ENCODE peak calls at places on chromosomes 3 and 15, in four cellular contexts. C is stomach, I is tibial artery, D is kidney epithelial cell. E is an unnamed sample.

GRCh38 chr15:64285871-64286270 is 70.1 kb downstream of the CSNK1G1 start:
- DNase-seq in C (no peak), I (no peak), D (no peak), E (no peak)

GRCh38 chr15:83061680-83062079 is 5.4 kb downstream of the BTBD1 start:
- DNase-seq in C (no peak), I (no peak), D (peak), E (peak)

GRCh38 chr15:101578443-101578894 is 73.7 kb downstream of the TM2D3 start:
- DNase-seq in C (peak), I (no peak), D (no peak), E (no peak)

GRCh38 chr3:179321585-179322322 is 1.1 kb upstream of the ZNF639 start:
- DNase-seq in C (no peak), I (no peak), D (no peak), E (no peak)

GRCh38 chr3:44885618-44886017 is 11.2 kb downstream of the TGM4 start:
- DNase-seq in C (no peak), I (peak), D (peak), E (peak)

GRCh38 chr15:37134699-37135131 is 34.4 kb upstream of the MEIS2 start:
- DNase-seq in C (no peak), I (no peak), D (no peak), E (no peak)

GRCh38 chr15:74956648-74957300 is at the start of gene RPP25:
- DNase-seq in C (peak), I (peak), D (peak), E (no peak)

GRCh38 chr15:71275566-71276354 is 160.5 kb downstream of the THSD4 start:
- DNase-seq in C (no peak), I (no peak), D (no peak), E (no peak)

GRCh38 chr15:100703032-100703578 is 100.7 kb downstream of the ASB7 start:
- DNase-seq in C (no peak), I (no peak), D (no peak), E (no peak)

GRCh38 chr15:69539316-69539715 is 86.7 kb downstream of the RPLP1 start:
- DNase-seq in C (no peak), I (no peak), D (no peak), E (no peak)

GRCh38 chr3:138082085-138082991 is 33.1 kb downstream of the DZIP1L start:
- DNase-seq in C (peak), I (no peak), D (peak), E (peak)

GRCh38 chr3:184466413-184466960 is 86.6 kb downstream of the CHRD start:
- DNase-seq in C (no peak), I (no peak), D (no peak), E (no peak)

GRCh38 chr15:78673476-78673875 is 32.5 kb upstream of the CHRNB4 start:
- DNase-seq in C (no peak), I (no peak), D (no peak), E (no peak)

GRCh38 chr3:10996345-10997050 is 4.0 kb downstream of the SLC6A1 start:
- DNase-seq in C (no peak), I (no peak), D (no peak), E (no peak)

GRCh38 chr15:79007066-79007465 is 62.2 kb upstream of the CTSH start:
- DNase-seq in C (peak), I (no peak), D (no peak), E (no peak)

GRCh38 chr15:52567886-52568568 is 803 bp downstream of the ARPP19 start:
- DNase-seq in C (peak), I (no peak), D (no peak), E (peak)

GRCh38 chr15:69542028-69542427 is 89.4 kb downstream of the RPLP1 start:
- DNase-seq in C (no peak), I (no peak), D (no peak), E (no peak)

GRCh38 chr3:172647823-172648222 is 63.0 kb downstream of the NCEH1 start:
- DNase-seq in C (peak), I (no peak), D (no peak), E (no peak)

GRCh38 chr3:189122526-189123205 is 49.1 kb upstream of the TPRG1 start:
- DNase-seq in C (no peak), I (no peak), D (no peak), E (no peak)

GRCh38 chr3:190076601-190077444 is 43.9 kb downstream of the P3H2 start:
- DNase-seq in C (no peak), I (peak), D (peak), E (peak)

GRCh38 chr15:80404057-80404718 is at the start of gene ARNT2:
- DNase-seq in C (no peak), I (peak), D (no peak), E (no peak)

GRCh38 chr15:89680282-89680873 is 1.2 kb upstream of the PLIN1 start:
- DNase-seq in C (peak), I (peak), D (no peak), E (no peak)

GRCh38 chr3:97991278-97991652 is 19.0 kb upstream of the RIOX2 start:
- DNase-seq in C (no peak), I (no peak), D (no peak), E (no peak)

GRCh38 chr3:25582242-25582641 is 82.5 kb downstream of the TOP2B start:
- DNase-seq in C (no peak), I (no peak), D (no peak), E (no peak)

GRCh38 chr3:62260655-62261054 is 112.7 kb downstream of the FEZF2 start:
- DNase-seq in C (no peak), I (no peak), D (no peak), E (no peak)

GRCh38 chr3:58021072-58021959 is 13.1 kb downstream of the FLNB start:
- DNase-seq in C (no peak), I (no peak), D (no peak), E (no peak)

GRCh38 chr3:162072656-162073055 is 576.0 kb downstream of the OTOL1 start:
- DNase-seq in C (no peak), I (no peak), D (no peak), E (no peak)

GRCh38 chr3:120145498-120146285 is 51.4 kb upstream of the GSK3B start:
- DNase-seq in C (no peak), I (no peak), D (no peak), E (peak)

GRCh38 chr3:106814231-106814630 is 563.0 kb upstream of the CCDC54 start:
- DNase-seq in C (no peak), I (no peak), D (no peak), E (no peak)

GRCh38 chr3:48748754-48749153 is 31.7 kb upstream of the IP6K2 start:
- DNase-seq in C (no peak), I (no peak), D (no peak), E (no peak)

GRCh38 chr3:184067573-184068055 is 14.8 kb downstream of the HTR3C start:
- DNase-seq in C (no peak), I (peak), D (no peak), E (no peak)

GRCh38 chr15:61119556-61119955 is 109.5 kb downstream of the RORA start:
- DNase-seq in C (no peak), I (no peak), D (no peak), E (no peak)

GRCh38 chr3:159616234-159616825 is 372.3 kb upstream of the IL12A start:
- DNase-seq in C (peak), I (peak), D (no peak), E (no peak)

GRCh38 chr3:13016083-13016725 is 57.0 kb downstream of the IQSEC1 start:
- DNase-seq in C (peak), I (peak), D (no peak), E (no peak)

GRCh38 chr3:40588406-40588805 is 63.6 kb downstream of the ZNF621 start:
- DNase-seq in C (no peak), I (no peak), D (no peak), E (no peak)
- TF ChIP-seq CTCF in C (no peak), I (no peak), D (peak), E (no peak)

GRCh38 chr15:99211926-99212325 is 37.5 kb downstream of the TTC23 start:
- DNase-seq in C (no peak), I (no peak), D (no peak), E (no peak)

GRCh38 chr15:99212401-99212800 is 37.0 kb downstream of the TTC23 start:
- DNase-seq in C (no peak), I (no peak), D (peak), E (no peak)

GRCh38 chr15:99210334-99210733 is 39.0 kb downstream of the TTC23 start:
- DNase-seq in C (no peak), I (no peak), D (no peak), E (no peak)

GRCh38 chr15:99209326-99209725 is 40.1 kb downstream of the TTC23 start:
- DNase-seq in C (no peak), I (no peak), D (no peak), E (no peak)

DNA sequence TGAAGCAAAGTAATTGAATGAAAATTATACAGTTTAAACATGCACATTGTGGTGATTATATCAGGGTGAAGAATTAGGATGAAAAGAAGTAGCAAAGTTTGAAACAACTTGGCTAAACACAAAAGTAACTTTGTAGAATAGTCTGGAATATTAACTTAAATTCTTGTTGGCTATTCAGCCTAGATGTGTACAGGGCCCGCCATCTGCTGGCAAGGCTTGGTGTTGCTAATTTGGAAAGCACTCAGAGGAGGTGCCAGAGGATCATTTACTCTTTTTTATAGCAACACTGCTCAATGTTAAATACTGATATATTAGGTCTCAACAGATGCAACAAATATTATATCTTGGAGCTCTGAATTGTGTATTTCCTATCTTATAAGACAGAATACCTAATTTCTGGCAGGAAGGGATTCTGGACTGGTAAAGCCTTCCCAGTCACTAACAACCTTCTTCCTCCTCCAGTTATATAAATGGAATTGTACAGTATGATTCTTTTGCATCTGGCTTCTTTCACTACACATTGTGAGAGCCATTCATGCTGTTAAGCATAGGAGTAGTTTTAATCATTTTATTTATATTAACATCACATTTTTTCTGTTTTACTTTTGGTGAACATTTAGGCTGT is 36.1 kb downstream of the TTC23 start:
- DNase-seq in C (peak), I (peak), D (peak), E (peak)
- TF ChIP-seq CTCF in C (no peak), I (peak), D (peak), E (peak)

GRCh38 chr15:49215768-49216739 is 46.0 kb downstream of the GALK2 start:
- DNase-seq in C (peak), I (no peak), D (peak), E (no peak)
- TF ChIP-seq CTCF in C (no peak), I (no peak), D (peak), E (no peak)

GRCh38 chr15:72340366-72340765 is 20.4 kb upstream of the CELF6 start:
- DNase-seq in C (no peak), I (no peak), D (no peak), E (no peak)

GRCh38 chr15:72344602-72345001 is 24.6 kb upstream of the CELF6 start:
- DNase-seq in C (no peak), I (no peak), D (no peak), E (no peak)

GRCh38 chr15:72339777-72340177 is 19.8 kb upstream of the CELF6 start:
- DNase-seq in C (no peak), I (no peak), D (peak), E (peak)

GRCh38 chr15:72341361-72341760 is 21.4 kb upstream of the CELF6 start:
- DNase-seq in C (no peak), I (no peak), D (no peak), E (no peak)

DNA sequence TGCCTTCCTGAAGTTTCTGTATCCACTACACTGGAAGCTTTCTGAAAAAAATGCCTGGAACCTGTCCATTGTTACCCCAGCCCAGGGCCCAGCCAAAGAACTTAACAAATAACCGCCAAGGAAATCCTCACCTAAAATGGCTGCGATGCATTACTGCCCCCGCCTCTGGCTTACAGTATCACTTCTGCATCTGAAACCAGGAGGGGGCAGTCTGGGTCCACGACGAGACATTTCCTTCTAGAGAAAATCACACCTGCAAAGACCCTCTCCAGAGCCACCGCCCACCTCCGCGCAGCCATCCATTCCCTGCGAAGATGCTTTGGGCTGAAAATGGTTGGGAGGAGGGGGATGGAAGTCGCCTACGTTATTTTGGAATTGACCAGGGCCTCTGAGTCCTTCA is 22.4 kb upstream of the CELF6 start:
- DNase-seq in C (peak), I (no peak), D (no peak), E (no peak)
- TF ChIP-seq CTCF in C (no peak), I (no peak), D (peak), E (peak)

GRCh38 chr3:38998086-38998485 is 53.7 kb downstream of the SCN11A start:
- DNase-seq in C (no peak), I (no peak), D (no peak), E (peak)

GRCh38 chr3:39005295-39005694 is 46.4 kb downstream of the SCN11A start:
- DNase-seq in C (no peak), I (no peak), D (no peak), E (no peak)

GRCh38 chr3:38996193-38996592 is 55.6 kb downstream of the SCN11A start:
- DNase-seq in C (no peak), I (no peak), D (no peak), E (no peak)

GRCh38 chr3:39000008-39000450 is 51.7 kb downstream of the SCN11A start:
- DNase-seq in C (no peak), I (no peak), D (peak), E (peak)
- TF ChIP-seq CTCF in C (no peak), I (peak), D (peak), E (peak)